ENCODE peak calls at places on chromosomes 7 and 10, in seven cellular contexts. A is tibial artery, M is GM10248, Y is OCI-LY7, D is NCI-H748 treated with DMSO at 0.1 percent for 48 hours, W is nucleus accumbens, J is heart right ventricle. G is an unnamed sample.
A peak's percentile ranks its signal among the peaks of the same experiment; 100 is the strongest.

GRCh38 chr7:80359029-80359428 is 152.8 kb downstream of the GNAT3 start:
- DNase-seq in J (no peak), W (no peak), D (no peak), Y (no peak), A (no peak), M (no peak), G (no peak)

GRCh38 chr10:115654961-115655360 is 561.8 kb downstream of the ATRNL1 start:
- DNase-seq in J (no peak), W (no peak), D (no peak), Y (no peak), M (no peak), A (no peak), G (no peak)

GRCh38 chr10:88361995-88362540 is 221.1 kb downstream of the RNLS start:
- DNase-seq in D (no peak), J (no peak), W (no peak), Y (no peak), M (no peak), A (no peak), G (no peak)

GRCh38 chr10:13853854-13854253 is 267.1 kb downstream of the PRPF18 start:
- DNase-seq in A (no peak), D (no peak), Y (no peak), W (no peak), M (no peak), J (no peak), G (peak; percentile 47)

GRCh38 chr10:921471-922414 is 9.8 kb downstream of the LARP4B start:
- DNase-seq in M (no peak), W (no peak), A (no peak), D (no peak), Y (no peak), J (no peak), G (peak; percentile 53)

GRCh38 chr10:51950996-51951392 is 251.6 kb upstream of the CSTF2T start:
- DNase-seq in W (no peak), J (no peak), Y (no peak), D (no peak), A (no peak), M (no peak), G (no peak)

GRCh38 chr7:141992688-141993087 is 3.0 kb upstream of the MGAM start:
- DNase-seq in Y (no peak), J (no peak), D (no peak), A (no peak), W (no peak), M (no peak), G (no peak)

GRCh38 chr7:32395168-32395567 is 95.0 kb downstream of the LSM5 start:
- DNase-seq in W (no peak), M (no peak), A (no peak), D (no peak), J (no peak), Y (no peak), G (no peak)

GRCh38 chr7:2138146-2138765 is 94.5 kb downstream of the MAD1L1 start:
- DNase-seq in Y (no peak), A (no peak), M (peak; percentile 86), J (peak; percentile 9), W (no peak), D (no peak), G (no peak)

GRCh38 chr7:33334349-33334748 is 205.0 kb downstream of the BBS9 start:
- DNase-seq in J (no peak), W (no peak), M (no peak), Y (peak; percentile 2), D (peak; percentile 9), A (no peak), G (no peak)

GRCh38 chr10:77131214-77131613 is 506.4 kb downstream of the KCNMA1 start:
- DNase-seq in Y (no peak), J (no peak), M (no peak), D (no peak), A (no peak), W (no peak), G (no peak)

GRCh38 chr10:86337121-86337601 is 29.4 kb downstream of the GRID1 start:
- DNase-seq in J (no peak), A (no peak), D (no peak), W (no peak), M (peak; percentile 70), Y (no peak), G (no peak)

GRCh38 chr7:112395893-112396292 is 54.4 kb upstream of the IFRD1 start:
- DNase-seq in M (no peak), D (no peak), A (no peak), W (no peak), J (no peak), Y (no peak), G (no peak)

GRCh38 chr7:150466477-150466876 is 16.0 kb downstream of the GIMAP8 start:
- DNase-seq in Y (no peak), D (no peak), M (no peak), A (no peak), J (no peak), W (no peak), G (no peak)

GRCh38 chr7:129213828-129214227 is 11.0 kb upstream of the AHCYL2 start:
- DNase-seq in A (no peak), D (peak; percentile 23), M (peak; percentile 43), J (no peak), W (no peak), Y (peak; percentile 53), G (no peak)

GRCh38 chr10:26983156-26983555 is 117.1 kb downstream of the ANKRD26 start:
- DNase-seq in M (no peak), Y (no peak), A (no peak), J (no peak), D (no peak), W (no peak), G (no peak)

GRCh38 chr10:30987463-30987862 is 44.2 kb downstream of the ZNF438 start:
- DNase-seq in Y (no peak), D (no peak), J (no peak), M (no peak), A (no peak), W (no peak), G (no peak)

GRCh38 chr7:107874097-107874496 is 16.9 kb upstream of the DLD start:
- DNase-seq in Y (no peak), D (no peak), J (no peak), M (no peak), A (no peak), W (no peak), G (no peak)

GRCh38 chr7:6153646-6154541 is 118.5 kb downstream of the CYTH3 start:
- DNase-seq in A (no peak), M (no peak), Y (no peak), J (no peak), D (no peak), W (no peak), G (no peak)

GRCh38 chr10:63760708-63761047 is 239.5 kb downstream of the REEP3 start:
- DNase-seq in D (no peak), J (no peak), A (no peak), M (no peak), W (no peak), Y (no peak), G (no peak)

GRCh38 chr10:80497187-80498038 is 40.3 kb upstream of the SH2D4B start:
- DNase-seq in A (peak; percentile 65), W (no peak), D (no peak), J (peak; percentile 71), M (no peak), Y (no peak), G (peak; percentile 41)

GRCh38 chr7:111931016-111931517 is 275.1 kb downstream of the DOCK4 start:
- DNase-seq in W (no peak), D (no peak), J (no peak), Y (no peak), A (no peak), M (no peak), G (no peak)

GRCh38 chr10:111879964-111880363 is 303.6 kb downstream of the GPAM start:
- DNase-seq in D (no peak), J (no peak), M (no peak), Y (no peak), A (no peak), W (no peak), G (no peak)

GRCh38 chr10:98262571-98262970 is 5.4 kb downstream of the LOXL4 start:
- DNase-seq in A (no peak), M (no peak), J (peak; percentile 74), D (no peak), W (no peak), Y (peak; percentile 13), G (peak; percentile 88)

GRCh38 chr10:109358325-109358724 is 565.0 kb downstream of the XPNPEP1 start:
- DNase-seq in W (no peak), D (no peak), M (no peak), J (no peak), A (no peak), Y (no peak), G (no peak)

GRCh38 chr10:119315128-119316001 is 108.0 kb downstream of the GRK5 start:
- DNase-seq in D (no peak), M (peak; percentile 82), J (peak; percentile 27), Y (no peak), W (no peak), A (peak; percentile 83), G (peak; percentile 76)

GRCh38 chr7:47621985-47622561 is 40.2 kb upstream of the TNS3 start:
- DNase-seq in Y (peak; percentile 91), J (no peak), A (no peak), M (no peak), W (no peak), D (no peak), G (no peak)

GRCh38 chr10:125562737-125563136 is 120.2 kb downstream of the TEX36 start:
- DNase-seq in J (no peak), D (no peak), Y (no peak), M (no peak), W (no peak), A (no peak), G (no peak)

GRCh38 chr7:45237788-45238461 is 80.3 kb downstream of the RAMP3 start:
- DNase-seq in A (no peak), Y (no peak), D (no peak), M (no peak), W (no peak), J (no peak), G (no peak)

GRCh38 chr7:96320437-96320836 is 1.5 kb downstream of the SLC25A13 start:
- DNase-seq in M (peak; percentile 50), D (no peak), A (no peak), Y (no peak), W (no peak), J (no peak), G (no peak)